ENCODE peak calls at places on chromosomes 7 and 10, in four cellular contexts. One of them, this sample, is unnamed.

GRCh38 chr10:75398630-75399460 is 2.7 kb downstream of the ZNF503 start:
- DNase-seq in lower lobe of right lung: peak
- DNase-seq in pancreas: peak
- DNase-seq in thyroid gland: peak
- DNase-seq in this sample: no peak

GRCh38 chr10:11441151-11441535 is 170.3 kb downstream of the USP6NL start:
- DNase-seq in lower lobe of right lung: no peak
- DNase-seq in pancreas: no peak
- DNase-seq in thyroid gland: no peak
- DNase-seq in this sample: no peak

GRCh38 chr7:106767073-106767472 is 98.0 kb upstream of the PIK3CG start:
- DNase-seq in lower lobe of right lung: no peak
- DNase-seq in pancreas: no peak
- DNase-seq in thyroid gland: no peak
- DNase-seq in this sample: no peak

GRCh38 chr7:37102518-37103137 is 346.0 kb downstream of the ELMO1 start:
- DNase-seq in lower lobe of right lung: no peak
- DNase-seq in pancreas: no peak
- DNase-seq in thyroid gland: no peak
- DNase-seq in this sample: no peak

GRCh38 chr7:131533566-131534561 is 22.6 kb downstream of the PODXL start:
- DNase-seq in lower lobe of right lung: no peak
- DNase-seq in pancreas: peak
- DNase-seq in thyroid gland: no peak
- DNase-seq in this sample: no peak

GRCh38 chr7:116713500-116713899 is 41.5 kb downstream of the MET start:
- DNase-seq in lower lobe of right lung: no peak
- DNase-seq in pancreas: no peak
- DNase-seq in thyroid gland: no peak
- DNase-seq in this sample: no peak

GRCh38 chr10:52632591-52632990 is 140.0 kb downstream of the MBL2 start:
- DNase-seq in lower lobe of right lung: no peak
- DNase-seq in pancreas: no peak
- DNase-seq in thyroid gland: no peak
- DNase-seq in this sample: no peak

GRCh38 chr10:22659901-22660300 is 54.5 kb downstream of the PIP4K2A start:
- DNase-seq in lower lobe of right lung: no peak
- DNase-seq in pancreas: no peak
- DNase-seq in thyroid gland: no peak
- DNase-seq in this sample: no peak

GRCh38 chr10:119608316-119609155 is 11.8 kb upstream of the TIAL1 start:
- DNase-seq in lower lobe of right lung: peak
- DNase-seq in pancreas: peak
- DNase-seq in thyroid gland: peak
- DNase-seq in this sample: peak

GRCh38 chr7:157493017-157493416 is 156.2 kb downstream of the DNAJB6 start:
- DNase-seq in lower lobe of right lung: no peak
- DNase-seq in pancreas: no peak
- DNase-seq in thyroid gland: no peak
- DNase-seq in this sample: no peak

GRCh38 chr7:104973909-104974415 is 40.0 kb upstream of the KMT2E start:
- DNase-seq in lower lobe of right lung: no peak
- DNase-seq in pancreas: no peak
- DNase-seq in thyroid gland: no peak
- DNase-seq in this sample: no peak

GRCh38 chr10:114624941-114625780 is 32.9 kb downstream of the ABLIM1 start:
- DNase-seq in lower lobe of right lung: no peak
- DNase-seq in pancreas: no peak
- DNase-seq in thyroid gland: no peak
- DNase-seq in this sample: no peak

GRCh38 chr7:106053109-106053508 is 59.0 kb downstream of the SYPL1 start:
- DNase-seq in lower lobe of right lung: no peak
- DNase-seq in pancreas: no peak
- DNase-seq in thyroid gland: no peak
- DNase-seq in this sample: no peak

GRCh38 chr7:116988363-116988989 is 35.2 kb downstream of the ST7 start:
- DNase-seq in lower lobe of right lung: no peak
- DNase-seq in pancreas: no peak
- DNase-seq in thyroid gland: no peak
- DNase-seq in this sample: no peak

GRCh38 chr10:62778125-62778524 is 26.4 kb upstream of the ADO start:
- DNase-seq in lower lobe of right lung: no peak
- DNase-seq in pancreas: no peak
- DNase-seq in thyroid gland: no peak
- DNase-seq in this sample: no peak

GRCh38 chr7:17521437-17521836 is 223.0 kb downstream of the AHR start:
- DNase-seq in lower lobe of right lung: no peak
- DNase-seq in pancreas: no peak
- DNase-seq in thyroid gland: no peak
- DNase-seq in this sample: no peak

GRCh38 chr7:120841608-120842007 is 16.3 kb downstream of the TSPAN12 start:
- DNase-seq in lower lobe of right lung: no peak
- DNase-seq in pancreas: no peak
- DNase-seq in thyroid gland: no peak
- DNase-seq in this sample: no peak

GRCh38 chr10:47400786-47401185 is 16.7 kb upstream of the ZNF488 start:
- DNase-seq in lower lobe of right lung: no peak
- DNase-seq in pancreas: no peak
- DNase-seq in thyroid gland: no peak
- DNase-seq in this sample: no peak

GRCh38 chr7:154409703-154410311 is 357.6 kb downstream of the DPP6 start:
- DNase-seq in lower lobe of right lung: no peak
- DNase-seq in pancreas: no peak
- DNase-seq in thyroid gland: no peak
- DNase-seq in this sample: peak

GRCh38 chr10:8705415-8705814 is 650.9 kb downstream of the GATA3 start:
- DNase-seq in lower lobe of right lung: no peak
- DNase-seq in pancreas: no peak
- DNase-seq in thyroid gland: no peak
- DNase-seq in this sample: no peak

GRCh38 chr10:32376780-32377179 is 29.8 kb upstream of the EPC1 start:
- DNase-seq in lower lobe of right lung: no peak
- DNase-seq in pancreas: no peak
- DNase-seq in thyroid gland: no peak
- DNase-seq in this sample: no peak

GRCh38 chr7:8212638-8213037 is 49.3 kb downstream of the ICA1 start:
- DNase-seq in lower lobe of right lung: no peak
- DNase-seq in pancreas: no peak
- DNase-seq in thyroid gland: no peak
- DNase-seq in this sample: no peak

GRCh38 chr10:68560916-68561691 is 967 bp downstream of the TET1 start:
- DNase-seq in lower lobe of right lung: no peak
- DNase-seq in pancreas: peak
- DNase-seq in thyroid gland: peak
- DNase-seq in this sample: peak

GRCh38 chr7:14598978-14599377 is 303.6 kb downstream of the DGKB start:
- DNase-seq in lower lobe of right lung: no peak
- DNase-seq in pancreas: no peak
- DNase-seq in thyroid gland: no peak
- DNase-seq in this sample: no peak

GRCh38 chr10:49397036-49397999 is 1.4 kb upstream of the DRGX start:
- DNase-seq in lower lobe of right lung: no peak
- DNase-seq in pancreas: no peak
- DNase-seq in thyroid gland: no peak
- DNase-seq in this sample: no peak

GRCh38 chr7:100642534-100642907 is 1.2 kb upstream of the TFR2 start:
- DNase-seq in lower lobe of right lung: no peak
- DNase-seq in pancreas: no peak
- DNase-seq in thyroid gland: no peak
- DNase-seq in this sample: no peak

GRCh38 chr7:101119876-101120275 is 7.0 kb upstream of the SERPINE1 start:
- DNase-seq in lower lobe of right lung: no peak
- DNase-seq in pancreas: no peak
- DNase-seq in thyroid gland: no peak
- DNase-seq in this sample: no peak

GRCh38 chr7:4302203-4302905 is 379.7 kb upstream of the FOXK1 start:
- DNase-seq in lower lobe of right lung: no peak
- DNase-seq in pancreas: no peak
- DNase-seq in thyroid gland: no peak
- DNase-seq in this sample: no peak

GRCh38 chr10:64369885-64370773 is 848.9 kb downstream of the REEP3 start:
- DNase-seq in lower lobe of right lung: no peak
- DNase-seq in pancreas: no peak
- DNase-seq in thyroid gland: no peak
- DNase-seq in this sample: no peak

GRCh38 chr7:16791895-16792294 is 12.9 kb downstream of the AGR2 start:
- DNase-seq in lower lobe of right lung: no peak
- DNase-seq in pancreas: no peak
- DNase-seq in thyroid gland: no peak
- DNase-seq in this sample: no peak

GRCh38 chr7:136878878-136879277 is 10.4 kb downstream of the CHRM2 start:
- DNase-seq in lower lobe of right lung: no peak
- DNase-seq in pancreas: no peak
- DNase-seq in thyroid gland: no peak
- DNase-seq in this sample: no peak

GRCh38 chr7:148854975-148855374 is 29.1 kb downstream of the EZH2 start:
- DNase-seq in lower lobe of right lung: no peak
- DNase-seq in pancreas: no peak
- DNase-seq in thyroid gland: no peak
- DNase-seq in this sample: no peak

GRCh38 chr7:15755061-15755460 is 68.6 kb upstream of the MEOX2 start:
- DNase-seq in lower lobe of right lung: no peak
- DNase-seq in pancreas: no peak
- DNase-seq in thyroid gland: no peak
- DNase-seq in this sample: no peak

GRCh38 chr10:73263948-73264347 is 11.5 kb upstream of the MRPS16 start:
- DNase-seq in lower lobe of right lung: no peak
- DNase-seq in pancreas: no peak
- DNase-seq in thyroid gland: no peak
- DNase-seq in this sample: no peak

GRCh38 chr7:84191842-84192241 is 2.7 kb downstream of the SEMA3A start:
- DNase-seq in lower lobe of right lung: no peak
- DNase-seq in pancreas: no peak
- DNase-seq in thyroid gland: no peak
- DNase-seq in this sample: no peak

GRCh38 chr7:152341039-152341913 is 94.5 kb downstream of the KMT2C start:
- DNase-seq in lower lobe of right lung: no peak
- DNase-seq in pancreas: no peak
- DNase-seq in thyroid gland: peak
- DNase-seq in this sample: peak

GRCh38 chr10:6279540-6280267 is 77.0 kb downstream of the PFKFB3 start:
- DNase-seq in lower lobe of right lung: no peak
- DNase-seq in pancreas: no peak
- DNase-seq in thyroid gland: no peak
- DNase-seq in this sample: no peak

DNA sequence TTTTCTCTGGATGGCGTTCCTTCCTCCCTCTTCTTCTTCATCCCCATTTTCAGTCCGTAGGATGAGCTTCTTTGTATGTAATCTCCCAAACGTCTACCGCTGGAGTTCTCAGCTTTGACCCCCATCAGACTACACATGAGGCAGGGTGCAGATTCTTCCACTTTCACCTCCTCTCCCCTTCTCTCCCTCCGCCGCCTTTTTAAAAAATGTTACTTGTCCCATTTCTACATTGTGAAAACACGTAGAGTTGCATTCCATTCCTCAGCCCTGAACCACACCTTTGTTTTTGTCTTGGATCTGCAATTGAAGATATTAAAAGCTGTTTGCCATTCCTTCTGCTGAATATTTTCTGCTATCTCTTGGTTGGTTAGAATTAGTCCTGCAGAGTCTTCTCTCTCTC is 6.2 kb downstream of the ADIRF start:
- DNase-seq in lower lobe of right lung: no peak
- DNase-seq in pancreas: no peak
- DNase-seq in thyroid gland: no peak
- DNase-seq in this sample: no peak
- H3K27ac ChIP-seq in lower lobe of right lung: peak
- H3K27ac ChIP-seq in pancreas: no peak
- H3K27ac ChIP-seq in thyroid gland: peak
- H3K27ac ChIP-seq in this sample: no peak

DNA sequence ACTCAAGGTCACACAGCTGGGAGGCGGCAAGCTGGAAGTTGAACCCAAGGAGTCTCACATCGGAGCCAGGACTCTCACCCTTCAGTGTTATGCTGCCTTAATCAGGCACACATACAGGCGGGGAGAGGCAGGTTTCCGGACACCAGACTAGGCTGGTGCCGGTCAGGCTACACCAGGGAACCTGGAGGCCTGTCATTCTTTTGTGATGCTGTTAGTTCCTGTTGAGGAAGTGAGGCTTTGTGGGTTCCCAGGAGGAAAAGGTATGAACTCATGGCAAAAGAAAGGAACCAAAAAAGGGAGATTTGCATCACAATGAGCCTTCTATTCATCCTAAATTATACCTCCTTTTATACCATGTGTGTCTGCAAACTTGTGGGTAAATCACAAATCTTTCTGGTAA is 103.8 kb downstream of the TCF7L2 start:
- DNase-seq in lower lobe of right lung: no peak
- DNase-seq in pancreas: no peak
- DNase-seq in thyroid gland: no peak
- DNase-seq in this sample: no peak
- H3K27ac ChIP-seq in lower lobe of right lung: peak
- H3K27ac ChIP-seq in pancreas: peak
- H3K27ac ChIP-seq in thyroid gland: no peak
- H3K27ac ChIP-seq in this sample: no peak

GRCh38 chr10:99659031-99659867 is at the start of gene ENTPD7:
- DNase-seq in lower lobe of right lung: peak
- DNase-seq in pancreas: peak
- DNase-seq in thyroid gland: peak
- DNase-seq in this sample: peak
- H3K27ac ChIP-seq in lower lobe of right lung: peak
- H3K27ac ChIP-seq in pancreas: peak
- H3K27ac ChIP-seq in thyroid gland: no peak
- H3K27ac ChIP-seq in this sample: peak

GRCh38 chr7:33109758-33110238 is 594 bp upstream of the RP9 start:
- DNase-seq in lower lobe of right lung: no peak
- DNase-seq in pancreas: no peak
- DNase-seq in thyroid gland: no peak
- DNase-seq in this sample: peak

GRCh38 chr7:33108931-33109757 is at the start of gene RP9:
- DNase-seq in lower lobe of right lung: peak
- DNase-seq in pancreas: peak
- DNase-seq in thyroid gland: peak
- DNase-seq in this sample: no peak

GRCh38 chr7:33107136-33108066 is 1.8 kb downstream of the RP9 start:
- DNase-seq in lower lobe of right lung: no peak
- DNase-seq in pancreas: no peak
- DNase-seq in thyroid gland: peak
- DNase-seq in this sample: peak

GRCh38 chr7:33111614-33112013 is 2.4 kb upstream of the RP9 start:
- DNase-seq in lower lobe of right lung: no peak
- DNase-seq in pancreas: no peak
- DNase-seq in thyroid gland: no peak
- DNase-seq in this sample: no peak

DNA sequence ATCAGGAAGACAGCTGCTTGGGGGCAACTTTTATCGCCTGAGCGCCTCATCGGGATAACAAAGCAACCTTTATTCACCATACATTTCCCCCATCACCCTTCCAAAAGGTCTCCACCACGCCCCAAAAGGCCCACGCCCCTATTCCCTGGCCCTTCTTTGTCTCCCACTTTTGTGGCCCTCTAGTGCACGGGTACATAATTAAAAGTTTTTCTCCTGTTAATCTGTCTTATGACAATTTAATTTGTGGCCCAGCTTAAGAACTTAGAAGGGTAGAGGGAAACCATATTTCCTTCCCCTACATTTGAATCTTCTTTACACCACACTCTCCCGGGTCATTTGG is 643 bp downstream of the RP9 start:
- DNase-seq in lower lobe of right lung: no peak
- DNase-seq in pancreas: no peak
- DNase-seq in thyroid gland: no peak
- DNase-seq in this sample: no peak
- H3K27ac ChIP-seq in lower lobe of right lung: peak
- H3K27ac ChIP-seq in pancreas: peak
- H3K27ac ChIP-seq in thyroid gland: peak
- H3K27ac ChIP-seq in this sample: peak